ENCODE peak calls at places on chromosomes 3 and 15, in ten cellular contexts. One of them, this sample, is unnamed.

GRCh38 chr15:29883126-29883525 is 60.9 kb upstream of the TJP1 start:
- DNase-seq in cardiac fibroblast: no peak
- DNase-seq in heart left ventricle: no peak
- DNase-seq in AG04450: no peak
- DNase-seq in cardiac muscle cell: peak
- DNase-seq in NB4: no peak
- DNase-seq in coronary artery: no peak
- DNase-seq in PC-3: no peak
- DNase-seq in body of pancreas: no peak
- DNase-seq in nephron progenitor cell: no peak
- DNase-seq in this sample: no peak

GRCh38 chr3:39980781-39981180 is 171.4 kb downstream of the MYRIP start:
- DNase-seq in cardiac fibroblast: no peak
- DNase-seq in heart left ventricle: no peak
- DNase-seq in AG04450: no peak
- DNase-seq in cardiac muscle cell: no peak
- DNase-seq in NB4: no peak
- DNase-seq in coronary artery: no peak
- DNase-seq in PC-3: no peak
- DNase-seq in body of pancreas: no peak
- DNase-seq in nephron progenitor cell: no peak
- DNase-seq in this sample: no peak

GRCh38 chr3:184068344-184068743 is 15.5 kb downstream of the HTR3C start:
- DNase-seq in cardiac fibroblast: no peak
- DNase-seq in heart left ventricle: no peak
- DNase-seq in AG04450: no peak
- DNase-seq in cardiac muscle cell: no peak
- DNase-seq in NB4: no peak
- DNase-seq in coronary artery: no peak
- DNase-seq in PC-3: no peak
- DNase-seq in body of pancreas: no peak
- DNase-seq in nephron progenitor cell: no peak
- DNase-seq in this sample: no peak

GRCh38 chr3:160163259-160163878 is 61.9 kb upstream of the C3orf80 start:
- DNase-seq in cardiac fibroblast: peak
- DNase-seq in heart left ventricle: no peak
- DNase-seq in AG04450: peak
- DNase-seq in cardiac muscle cell: peak
- DNase-seq in NB4: peak
- DNase-seq in coronary artery: no peak
- DNase-seq in PC-3: peak
- DNase-seq in body of pancreas: no peak
- DNase-seq in nephron progenitor cell: no peak
- DNase-seq in this sample: peak

GRCh38 chr3:10524799-10525301 is 19.5 kb upstream of the ATP2B2 start:
- DNase-seq in cardiac fibroblast: no peak
- DNase-seq in heart left ventricle: no peak
- DNase-seq in AG04450: no peak
- DNase-seq in cardiac muscle cell: no peak
- DNase-seq in NB4: no peak
- DNase-seq in coronary artery: peak
- DNase-seq in PC-3: peak
- DNase-seq in body of pancreas: no peak
- DNase-seq in nephron progenitor cell: no peak
- DNase-seq in this sample: no peak

GRCh38 chr15:32132850-32133249 is 102.5 kb downstream of the CHRNA7 start:
- DNase-seq in cardiac fibroblast: no peak
- DNase-seq in heart left ventricle: no peak
- DNase-seq in AG04450: no peak
- DNase-seq in cardiac muscle cell: no peak
- DNase-seq in NB4: no peak
- DNase-seq in coronary artery: no peak
- DNase-seq in PC-3: no peak
- DNase-seq in body of pancreas: no peak
- DNase-seq in nephron progenitor cell: no peak
- DNase-seq in this sample: no peak

GRCh38 chr3:188264231-188265213 is 110.6 kb downstream of the LPP start:
- DNase-seq in cardiac fibroblast: peak
- DNase-seq in heart left ventricle: peak
- DNase-seq in AG04450: no peak
- DNase-seq in cardiac muscle cell: no peak
- DNase-seq in NB4: no peak
- DNase-seq in coronary artery: no peak
- DNase-seq in PC-3: peak
- DNase-seq in body of pancreas: no peak
- DNase-seq in nephron progenitor cell: no peak
- DNase-seq in this sample: no peak

GRCh38 chr3:30440147-30440604 is 166.2 kb upstream of the TGFBR2 start:
- DNase-seq in cardiac fibroblast: peak
- DNase-seq in heart left ventricle: no peak
- DNase-seq in AG04450: no peak
- DNase-seq in cardiac muscle cell: no peak
- DNase-seq in NB4: no peak
- DNase-seq in coronary artery: no peak
- DNase-seq in PC-3: peak
- DNase-seq in body of pancreas: no peak
- DNase-seq in nephron progenitor cell: no peak
- DNase-seq in this sample: no peak

GRCh38 chr3:14144423-14145075 is 19.7 kb downstream of the TMEM43 start:
- DNase-seq in cardiac fibroblast: peak
- DNase-seq in heart left ventricle: peak
- DNase-seq in AG04450: peak
- DNase-seq in cardiac muscle cell: peak
- DNase-seq in NB4: peak
- DNase-seq in coronary artery: peak
- DNase-seq in PC-3: peak
- DNase-seq in body of pancreas: peak
- DNase-seq in nephron progenitor cell: no peak
- DNase-seq in this sample: peak

GRCh38 chr3:184716652-184717607 is 5.1 kb upstream of the MAGEF1 start:
- DNase-seq in cardiac fibroblast: peak
- DNase-seq in heart left ventricle: peak
- DNase-seq in AG04450: no peak
- DNase-seq in cardiac muscle cell: peak
- DNase-seq in NB4: peak
- DNase-seq in coronary artery: no peak
- DNase-seq in PC-3: peak
- DNase-seq in body of pancreas: no peak
- DNase-seq in nephron progenitor cell: peak
- DNase-seq in this sample: no peak

GRCh38 chr15:67413770-67414429 is 107.0 kb upstream of the C15orf61 start:
- DNase-seq in cardiac fibroblast: peak
- DNase-seq in heart left ventricle: no peak
- DNase-seq in AG04450: peak
- DNase-seq in cardiac muscle cell: no peak
- DNase-seq in NB4: no peak
- DNase-seq in coronary artery: no peak
- DNase-seq in PC-3: peak
- DNase-seq in body of pancreas: no peak
- DNase-seq in nephron progenitor cell: no peak
- DNase-seq in this sample: peak

GRCh38 chr15:35329521-35329921 is 216.4 kb downstream of the DPH6 start:
- DNase-seq in cardiac fibroblast: no peak
- DNase-seq in heart left ventricle: no peak
- DNase-seq in AG04450: no peak
- DNase-seq in cardiac muscle cell: no peak
- DNase-seq in NB4: no peak
- DNase-seq in coronary artery: no peak
- DNase-seq in PC-3: no peak
- DNase-seq in body of pancreas: no peak
- DNase-seq in nephron progenitor cell: no peak
- DNase-seq in this sample: no peak

GRCh38 chr3:124496066-124496465 is 234.2 kb upstream of the UMPS start:
- DNase-seq in cardiac fibroblast: no peak
- DNase-seq in heart left ventricle: no peak
- DNase-seq in AG04450: no peak
- DNase-seq in cardiac muscle cell: no peak
- DNase-seq in NB4: no peak
- DNase-seq in coronary artery: no peak
- DNase-seq in PC-3: no peak
- DNase-seq in body of pancreas: no peak
- DNase-seq in nephron progenitor cell: no peak
- DNase-seq in this sample: no peak

GRCh38 chr3:1979961-1980615 is 118.6 kb upstream of the CNTN4 start:
- DNase-seq in cardiac fibroblast: no peak
- DNase-seq in heart left ventricle: no peak
- DNase-seq in AG04450: no peak
- DNase-seq in cardiac muscle cell: no peak
- DNase-seq in NB4: no peak
- DNase-seq in coronary artery: no peak
- DNase-seq in PC-3: no peak
- DNase-seq in body of pancreas: no peak
- DNase-seq in nephron progenitor cell: no peak
- DNase-seq in this sample: no peak

GRCh38 chr3:13687409-13687989 is 138.6 kb downstream of the FBLN2 start:
- DNase-seq in cardiac fibroblast: no peak
- DNase-seq in heart left ventricle: no peak
- DNase-seq in AG04450: no peak
- DNase-seq in cardiac muscle cell: peak
- DNase-seq in NB4: no peak
- DNase-seq in coronary artery: no peak
- DNase-seq in PC-3: no peak
- DNase-seq in body of pancreas: no peak
- DNase-seq in nephron progenitor cell: no peak
- DNase-seq in this sample: no peak

GRCh38 chr3:107488942-107489341 is 33.8 kb upstream of the BBX start:
- DNase-seq in cardiac fibroblast: peak
- DNase-seq in heart left ventricle: no peak
- DNase-seq in AG04450: no peak
- DNase-seq in cardiac muscle cell: no peak
- DNase-seq in NB4: no peak
- DNase-seq in coronary artery: no peak
- DNase-seq in PC-3: no peak
- DNase-seq in body of pancreas: no peak
- DNase-seq in nephron progenitor cell: no peak
- DNase-seq in this sample: no peak

GRCh38 chr3:107493134-107493533 is 29.6 kb upstream of the BBX start:
- DNase-seq in cardiac fibroblast: no peak
- DNase-seq in heart left ventricle: no peak
- DNase-seq in AG04450: no peak
- DNase-seq in cardiac muscle cell: no peak
- DNase-seq in NB4: no peak
- DNase-seq in coronary artery: no peak
- DNase-seq in PC-3: no peak
- DNase-seq in body of pancreas: no peak
- DNase-seq in nephron progenitor cell: no peak
- DNase-seq in this sample: no peak

GRCh38 chr3:107487490-107487889 is 35.3 kb upstream of the BBX start:
- DNase-seq in cardiac fibroblast: no peak
- DNase-seq in heart left ventricle: no peak
- DNase-seq in AG04450: no peak
- DNase-seq in cardiac muscle cell: no peak
- DNase-seq in NB4: no peak
- DNase-seq in coronary artery: no peak
- DNase-seq in PC-3: no peak
- DNase-seq in body of pancreas: no peak
- DNase-seq in nephron progenitor cell: no peak
- DNase-seq in this sample: no peak
- TF ChIP-seq CTCF in cardiac fibroblast: no peak
- TF ChIP-seq CTCF in heart left ventricle: no peak
- TF ChIP-seq CTCF in AG04450: no peak
- TF ChIP-seq CTCF in cardiac muscle cell: no peak
- TF ChIP-seq CTCF in NB4: no peak
- TF ChIP-seq CTCF in coronary artery: no peak
- TF ChIP-seq CTCF in PC-3: no peak
- TF ChIP-seq CTCF in body of pancreas: no peak
- TF ChIP-seq CTCF in nephron progenitor cell: no peak
- TF ChIP-seq CTCF in this sample: no peak

DNA sequence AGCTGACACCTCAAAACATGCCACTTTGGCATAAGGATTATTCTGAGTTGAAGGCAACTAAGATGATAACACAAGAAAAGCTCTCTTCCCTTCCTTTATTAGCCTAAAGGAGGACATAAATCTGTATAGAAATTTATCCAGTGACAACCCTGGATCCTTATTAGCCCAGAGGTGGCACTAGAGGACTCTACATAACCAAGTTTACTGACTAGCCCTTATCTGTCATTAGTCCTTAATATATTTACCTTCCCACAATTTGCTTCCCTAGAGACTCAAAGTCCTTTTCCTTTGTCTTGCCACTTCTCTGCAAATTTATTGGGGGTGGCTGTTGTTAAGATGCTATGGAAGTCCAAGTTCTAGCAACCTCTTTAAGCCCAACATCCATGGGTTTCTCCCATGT is 26.7 kb downstream of the CEP70 start:
- DNase-seq in cardiac fibroblast: no peak
- DNase-seq in heart left ventricle: no peak
- DNase-seq in AG04450: no peak
- DNase-seq in cardiac muscle cell: no peak
- DNase-seq in NB4: no peak
- DNase-seq in coronary artery: no peak
- DNase-seq in PC-3: peak
- DNase-seq in body of pancreas: no peak
- DNase-seq in nephron progenitor cell: no peak
- DNase-seq in this sample: no peak
- TF ChIP-seq CTCF in cardiac fibroblast: no peak
- TF ChIP-seq CTCF in heart left ventricle: no peak
- TF ChIP-seq CTCF in AG04450: no peak
- TF ChIP-seq CTCF in cardiac muscle cell: no peak
- TF ChIP-seq CTCF in NB4: no peak
- TF ChIP-seq CTCF in coronary artery: no peak
- TF ChIP-seq CTCF in PC-3: peak
- TF ChIP-seq CTCF in body of pancreas: peak
- TF ChIP-seq CTCF in nephron progenitor cell: no peak
- TF ChIP-seq CTCF in this sample: no peak

GRCh38 chr3:197454014-197454413 is 101.8 kb downstream of the BDH1 start:
- DNase-seq in cardiac fibroblast: peak
- DNase-seq in heart left ventricle: no peak
- DNase-seq in AG04450: no peak
- DNase-seq in cardiac muscle cell: no peak
- DNase-seq in NB4: peak
- DNase-seq in coronary artery: no peak
- DNase-seq in PC-3: peak
- DNase-seq in body of pancreas: no peak
- DNase-seq in nephron progenitor cell: no peak
- DNase-seq in this sample: peak
- TF ChIP-seq CTCF in cardiac fibroblast: peak
- TF ChIP-seq CTCF in heart left ventricle: peak
- TF ChIP-seq CTCF in AG04450: no peak
- TF ChIP-seq CTCF in cardiac muscle cell: peak
- TF ChIP-seq CTCF in NB4: peak
- TF ChIP-seq CTCF in coronary artery: no peak
- TF ChIP-seq CTCF in PC-3: peak
- TF ChIP-seq CTCF in body of pancreas: no peak
- TF ChIP-seq CTCF in nephron progenitor cell: peak
- TF ChIP-seq CTCF in this sample: no peak

DNA sequence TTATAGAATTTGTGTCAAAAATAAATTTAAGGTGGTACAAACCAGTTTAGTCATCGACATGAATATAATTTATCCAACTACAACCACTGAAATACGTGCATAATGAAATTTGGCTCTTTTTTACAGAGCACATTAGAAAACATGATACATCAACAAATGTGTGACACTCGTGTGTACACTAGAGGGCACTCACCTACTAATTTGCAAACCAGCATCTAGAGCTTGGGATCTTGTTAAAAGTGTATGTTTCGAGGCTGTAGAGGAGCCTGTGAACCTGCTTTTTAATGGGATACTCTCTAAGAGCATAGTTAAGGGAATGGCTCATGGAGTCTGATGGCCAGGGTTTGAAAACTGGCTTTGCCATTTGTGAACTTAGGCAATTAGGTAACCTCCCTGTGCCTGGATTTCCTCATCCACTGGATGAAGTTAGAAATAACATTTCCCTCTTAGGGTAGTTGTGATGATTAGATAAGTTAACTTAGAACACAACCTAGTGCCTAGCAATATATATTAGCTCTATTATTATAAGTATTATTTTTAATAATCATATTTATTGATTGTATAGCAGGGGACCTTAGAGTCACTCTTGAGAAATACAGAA is 8.8 kb upstream of the CPOX start:
- DNase-seq in cardiac fibroblast: peak
- DNase-seq in heart left ventricle: no peak
- DNase-seq in AG04450: peak
- DNase-seq in cardiac muscle cell: peak
- DNase-seq in NB4: peak
- DNase-seq in coronary artery: no peak
- DNase-seq in PC-3: peak
- DNase-seq in body of pancreas: peak
- DNase-seq in nephron progenitor cell: peak
- DNase-seq in this sample: peak
- TF ChIP-seq CTCF in cardiac fibroblast: peak
- TF ChIP-seq CTCF in heart left ventricle: peak
- TF ChIP-seq CTCF in AG04450: peak
- TF ChIP-seq CTCF in cardiac muscle cell: peak
- TF ChIP-seq CTCF in NB4: peak
- TF ChIP-seq CTCF in coronary artery: no peak
- TF ChIP-seq CTCF in PC-3: peak
- TF ChIP-seq CTCF in body of pancreas: peak
- TF ChIP-seq CTCF in nephron progenitor cell: peak
- TF ChIP-seq CTCF in this sample: peak